ENCODE peak calls at places on chromosomes 12 and 14, in seven cellular contexts. O is Calu3; J is stimulated activated CD4-positive, alpha-beta T cell treated with anti-CD3 and anti-CD28 coated beads, Interleukin-15, amount 100 ng/mL, for 1 hour; L is EL; G is cerebellum; T is activated naive CD4-positive, alpha-beta T cell treated with anti-CD3 and anti-CD28 coated beads, Interleukin-2, amount 10 ng/mL, durations not matched to agents 7 days and 5 days; F is endothelial cell. D is an unnamed sample.

GRCh38 chr12:131287015-131287937 is 333.6 kb downstream of the ADGRD1 start:
- DNase-seq in O (no peak), J (no peak), L (no peak), G (no peak), T (no peak), F (no peak), D (no peak)

GRCh38 chr12:65526311-65526710 is 247.8 kb downstream of the MSRB3 start:
- DNase-seq in O (no peak), J (no peak), L (peak), G (no peak), T (no peak), F (no peak), D (no peak)

GRCh38 chr12:3527181-3527580 is 36.2 kb downstream of the PRMT8 start:
- DNase-seq in O (no peak), J (no peak), L (peak), G (no peak), T (no peak), F (no peak), D (no peak)

GRCh38 chr14:97251423-97252155 is 454.4 kb downstream of the VRK1 start:
- DNase-seq in O (no peak), J (no peak), L (no peak), G (no peak), T (peak), F (peak), D (no peak)

GRCh38 chr14:74414380-74414779 is 11.6 kb downstream of the SYNDIG1L start:
- DNase-seq in O (no peak), J (no peak), L (no peak), G (no peak), T (no peak), F (no peak), D (no peak)

GRCh38 chr14:86346818-86347384 is 817.0 kb downstream of the FLRT2 start:
- DNase-seq in O (no peak), J (no peak), L (no peak), G (no peak), T (no peak), F (no peak), D (no peak)

GRCh38 chr12:82880442-82880901 is 193.8 kb downstream of the TMTC2 start:
- DNase-seq in O (no peak), J (no peak), L (no peak), G (no peak), T (no peak), F (no peak), D (no peak)

GRCh38 chr14:74190910-74191575 is 48.2 kb upstream of the VSX2 start:
- DNase-seq in O (no peak), J (no peak), L (no peak), G (no peak), T (no peak), F (no peak), D (no peak)

GRCh38 chr12:118302053-118302452 is 70.7 kb downstream of the TAOK3 start:
- DNase-seq in O (peak), J (no peak), L (peak), G (peak), T (no peak), F (no peak), D (no peak)

GRCh38 chr12:115362319-115362976 is 678.5 kb upstream of the TBX3 start:
- DNase-seq in O (no peak), J (no peak), L (peak), G (no peak), T (no peak), F (no peak), D (no peak)

GRCh38 chr14:99384446-99385417 is 95.9 kb downstream of the SETD3 start:
- DNase-seq in O (no peak), J (no peak), L (no peak), G (no peak), T (no peak), F (no peak), D (no peak)

GRCh38 chr14:89444044-89444443 is 27.0 kb upstream of the FOXN3 start:
- DNase-seq in O (no peak), J (no peak), L (no peak), G (no peak), T (peak), F (no peak), D (no peak)